ENCODE peak calls at places on chromosomes 12 and 14, in four cellular contexts. C is AG09309, B is MCF 10A, N is colonic mucosa. S is an unnamed sample.

GRCh38 chr14:55180434-55180833 is 11.0 kb downstream of the DLGAP5 start:
- DNase-seq in N (no peak), B (no peak), C (no peak), S (no peak)

GRCh38 chr12:45987339-45987726 is 3.0 kb downstream of the SCAF11 start:
- DNase-seq in C (no peak), N (no peak), B (no peak), S (no peak)

GRCh38 chr12:103050273-103050672 is 92.8 kb downstream of the ASCL1 start:
- DNase-seq in B (no peak), N (no peak), C (no peak), S (no peak)

GRCh38 chr14:94455928-94456327 is 3.3 kb upstream of the SERPINA11 start:
- DNase-seq in B (no peak), C (no peak), N (no peak), S (no peak)

GRCh38 chr14:104937161-104937560 is 12.5 kb downstream of the PLD4 start:
- DNase-seq in C (no peak), B (no peak), N (no peak), S (peak; percentile 24)

GRCh38 chr12:3371018-3371417 is 120.0 kb upstream of the PRMT8 start:
- DNase-seq in C (no peak), N (no peak), B (no peak), S (no peak)

GRCh38 chr14:22505751-22506710 is 83.0 kb downstream of the DAD1 start:
- DNase-seq in C (no peak), B (no peak), N (no peak), S (no peak)

GRCh38 chr14:53128303-53128702 is 24.8 kb downstream of the DDHD1 start:
- DNase-seq in N (no peak), B (no peak), C (no peak), S (no peak)

GRCh38 chr12:6868211-6869048 is 1.1 kb downstream of the TPI1 start:
- DNase-seq in N (no peak), B (no peak), C (no peak), S (no peak)

GRCh38 chr14:81565441-81566290 is 32.0 kb upstream of the SEL1L start:
- DNase-seq in C (no peak), N (no peak), B (peak; percentile 48), S (no peak)

GRCh38 chr14:96270565-96271420 is 14.8 kb downstream of the BDKRB1 start:
- DNase-seq in C (no peak), B (peak; percentile 17), N (no peak), S (no peak)
- TF ChIP-seq CTCF in C (no peak), B (no peak), N (no peak), S (no peak)

GRCh38 chr14:34835312-34835711 is 39.8 kb downstream of the BAZ1A start:
- DNase-seq in N (no peak), C (no peak), B (no peak), S (no peak)
- TF ChIP-seq CTCF in N (no peak), C (no peak), B (no peak), S (no peak)

DNA sequence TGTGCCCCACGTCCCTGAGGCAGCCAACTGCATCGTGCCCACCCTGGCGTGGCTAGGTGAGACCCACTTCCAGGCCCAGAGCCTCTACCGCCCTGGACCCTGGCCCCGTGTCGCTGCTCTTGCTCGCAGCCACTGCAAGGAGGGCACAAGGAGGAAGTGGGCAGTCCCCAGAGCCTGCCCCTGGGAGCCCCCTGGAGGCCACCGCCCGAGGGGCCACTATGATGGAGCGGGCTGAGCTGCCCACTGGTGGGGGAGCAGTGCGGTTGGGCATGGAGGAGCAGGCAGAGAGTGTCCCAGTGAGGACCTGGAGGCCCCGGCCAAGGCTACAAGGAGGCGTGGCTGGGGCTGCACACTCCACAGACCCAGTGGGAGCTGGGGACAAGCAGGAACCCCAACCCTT is 323.6 kb downstream of the PCNX1 start:
- DNase-seq in C (no peak), B (no peak), N (no peak), S (no peak)
- TF ChIP-seq CTCF in C (no peak), B (no peak), N (no peak), S (no peak)

GRCh38 chr14:37596790-37597189 is 1.4 kb downstream of the TTC6 start:
- DNase-seq in C (no peak), B (no peak), N (no peak), S (no peak)

GRCh38 chr14:37595809-37596595 is 573 bp downstream of the TTC6 start:
- DNase-seq in B (peak; percentile 85), C (no peak), N (peak; percentile 94), S (peak; percentile 63)

GRCh38 chr14:37598085-37598972 is 2.9 kb downstream of the TTC6 start:
- DNase-seq in B (no peak), N (peak; percentile 77), C (no peak), S (no peak)

GRCh38 chr14:37598973-37599526 is 3.6 kb downstream of the TTC6 start:
- DNase-seq in C (no peak), N (no peak), B (no peak), S (no peak)

GRCh38 chr14:37597538-37598084 is 2.2 kb downstream of the TTC6 start:
- DNase-seq in N (peak; percentile 78), B (no peak), C (no peak), S (no peak)
- TF ChIP-seq CTCF in N (no peak), B (no peak), C (peak; percentile 46), S (no peak)

GRCh38 chr12:66898700-66899469 is 220.0 kb upstream of the GRIP1 start:
- DNase-seq in C (no peak), N (no peak), B (no peak), S (no peak)

GRCh38 chr12:66902020-66902419 is 223.1 kb upstream of the GRIP1 start:
- DNase-seq in C (no peak), N (no peak), B (no peak), S (no peak)

GRCh38 chr12:66901136-66901932 is 222.5 kb upstream of the GRIP1 start:
- DNase-seq in B (no peak), N (no peak), C (no peak), S (no peak)

GRCh38 chr12:66899567-66899966 is 220.7 kb upstream of the GRIP1 start:
- DNase-seq in N (no peak), C (no peak), B (no peak), S (no peak)

DNA sequence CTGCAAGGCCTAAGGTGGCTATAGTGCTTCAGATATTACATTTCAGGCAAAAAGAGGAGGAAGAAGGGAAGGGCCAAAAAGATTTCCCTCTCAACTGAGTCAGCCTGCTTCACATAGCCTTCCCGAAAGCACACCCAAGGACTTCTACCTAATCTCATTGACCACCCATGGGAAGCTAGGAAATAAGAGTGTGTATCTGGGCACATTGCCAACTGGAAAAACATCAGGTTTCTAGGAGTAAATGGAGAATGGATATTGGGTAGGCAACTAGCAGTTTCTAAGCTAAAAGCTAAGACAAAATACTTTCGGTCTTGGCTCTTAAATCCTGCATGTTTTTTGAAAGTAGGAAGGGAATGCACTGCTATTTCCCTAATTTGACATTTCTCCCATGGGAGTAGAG is 221.7 kb upstream of the GRIP1 start:
- DNase-seq in N (no peak), B (peak; percentile 16), C (no peak), S (no peak)
- TF ChIP-seq CTCF in N (no peak), B (no peak), C (no peak), S (no peak)

GRCh38 chr12:118714051-118714460 is 267.3 kb upstream of the SRRM4 start:
- DNase-seq in C (no peak), B (peak; percentile 1), N (peak; percentile 29), S (no peak)
- TF ChIP-seq CTCF in C (no peak), B (no peak), N (no peak), S (peak; percentile 42)

GRCh38 chr12:70265132-70265531 is 21.9 kb downstream of the CNOT2 start:
- DNase-seq in N (no peak), B (no peak), C (no peak), S (no peak)
- TF ChIP-seq CTCF in N (no peak), B (no peak), C (no peak), S (no peak)

S was measured in CD14-positive monocyte.